ENCODE peak calls at places on chromosome 19, in nine cellular contexts. U, Z, O, V, P, B, D, N and R are unnamed samples.

GRCh38 chr19:35945121-35945792 is 9.1 kb downstream of the LRFN3 start:
- DNase-seq in O (no peak), B (no peak), V (no peak), P (no peak), D (no peak), Z (no peak), U (no peak), N (no peak), R (no peak)

GRCh38 chr19:1873524-1874473 is 10.4 kb upstream of the KLF16 start:
- DNase-seq in N (no peak), U (no peak), V (no peak), O (peak; percentile 75), D (no peak), P (peak; percentile 50), Z (peak; percentile 80), B (no peak), R (no peak)

GRCh38 chr19:47609885-47610545 is 1.1 kb downstream of the BICRA start:
- DNase-seq in D (no peak), O (peak; percentile 86), B (peak; percentile 44), Z (peak; percentile 90), U (no peak), P (peak; percentile 25), N (peak; percentile 79), V (no peak), R (no peak)

GRCh38 chr19:31676271-31677004 is 327.2 kb upstream of the TSHZ3 start:
- DNase-seq in Z (no peak), D (no peak), B (peak; percentile 33), U (no peak), V (peak; percentile 13), N (peak; percentile 71), O (peak; percentile 48), P (no peak), R (no peak)

GRCh38 chr19:15675560-15675959 is 2.7 kb downstream of the CYP4F12 start:
- DNase-seq in B (no peak), V (no peak), Z (no peak), N (no peak), P (no peak), U (no peak), O (no peak), D (no peak), R (no peak)

GRCh38 chr19:53957448-53958167 is 5.1 kb upstream of the CACNG8 start:
- DNase-seq in U (no peak), B (no peak), O (no peak), P (no peak), N (peak; percentile 85), V (no peak), Z (no peak), D (no peak), R (no peak)

GRCh38 chr19:6564393-6564792 is 26.6 kb downstream of the CD70 start:
- DNase-seq in B (peak; percentile 71), Z (no peak), V (no peak), D (no peak), N (peak; percentile 44), U (no peak), P (peak; percentile 14), O (no peak), R (no peak)

GRCh38 chr19:48158210-48158790 is 11.8 kb downstream of the LIG1 start:
- DNase-seq in D (no peak), Z (no peak), U (no peak), N (no peak), B (no peak), P (no peak), O (no peak), V (no peak), R (no peak)

GRCh38 chr19:991174-991931 is 7.2 kb downstream of the WDR18 start:
- DNase-seq in O (peak; percentile 88), B (peak; percentile 89), D (no peak), N (peak; percentile 67), P (no peak), U (peak; percentile 22), V (no peak), Z (no peak), R (no peak)

GRCh38 chr19:39199025-39199424 is 2.3 kb downstream of the NCCRP1 start:
- DNase-seq in N (no peak), O (peak; percentile 66), Z (no peak), U (no peak), V (no peak), D (no peak), B (no peak), P (peak; percentile 18), R (no peak)

GRCh38 chr19:45782162-45782623 is at the start of gene DMPK:
- DNase-seq in O (peak; percentile 78), Z (no peak), D (no peak), N (no peak), P (no peak), U (no peak), B (no peak), V (no peak), R (no peak)

GRCh38 chr19:28836366-28836765 is 376.6 kb downstream of the UQCRFS1 start:
- DNase-seq in V (no peak), O (no peak), Z (no peak), P (no peak), U (no peak), N (no peak), D (no peak), B (no peak), R (no peak)

GRCh38 chr19:39246951-39247669 is 1.5 kb downstream of the IFNL4 start:
- DNase-seq in O (no peak), V (no peak), U (no peak), D (no peak), B (no peak), Z (peak; percentile 75), P (peak; percentile 13), N (peak; percentile 90), R (no peak)

GRCh38 chr19:46624958-46625661 is at the start of gene PTGIR:
- DNase-seq in O (peak; percentile 43), V (no peak), N (peak; percentile 40), Z (no peak), P (peak; percentile 42), B (peak; percentile 67), U (no peak), D (no peak), R (no peak)

DNA sequence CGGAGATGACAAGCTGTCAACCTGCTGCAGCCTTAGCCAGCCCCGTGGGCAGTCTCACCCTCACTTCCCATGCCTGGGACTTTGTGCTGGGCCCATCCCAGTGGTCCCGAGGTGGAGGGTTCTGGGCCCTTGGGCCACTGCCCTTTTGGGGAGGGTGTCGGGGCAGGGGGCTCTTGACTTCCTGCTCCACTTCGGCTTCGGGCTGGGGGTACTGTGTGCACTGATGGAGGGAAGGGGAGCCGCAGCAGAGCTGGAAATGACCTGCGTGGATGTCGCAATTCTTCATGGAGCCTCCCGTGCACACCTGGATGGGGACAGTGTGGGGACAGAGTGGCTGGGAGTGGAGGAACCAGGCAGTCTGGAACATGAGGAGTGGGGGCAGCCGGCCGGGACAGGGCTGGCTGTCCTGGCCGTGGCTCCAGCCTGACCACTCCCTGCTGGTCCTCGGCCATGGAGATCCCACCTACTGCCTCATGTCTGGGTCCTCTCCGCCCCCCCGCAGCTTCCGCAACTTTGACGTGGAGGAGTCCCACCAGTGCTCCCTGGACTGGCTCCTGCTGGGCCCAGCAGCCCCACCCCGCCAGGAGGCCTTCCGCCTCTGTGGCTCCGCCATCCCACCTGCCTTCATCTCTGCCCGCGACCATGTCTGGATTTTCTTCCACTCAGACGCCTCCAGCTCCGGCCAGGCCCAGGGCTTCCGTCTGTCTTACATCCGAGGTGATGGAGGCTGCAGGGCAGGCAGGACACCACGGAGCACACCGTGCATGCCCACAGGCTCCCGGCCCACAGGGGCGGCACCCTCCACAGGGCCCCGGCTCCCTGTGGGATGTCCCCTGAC is 10.2 kb downstream of the LRP3 start:
- DNase-seq in Z (peak; percentile 29), V (no peak), B (no peak), N (no peak), O (peak; percentile 21), U (no peak), D (no peak), P (no peak), R (no peak)
- TF ChIP-seq POLR2AphosphoS5 in Z (no peak), V (no peak), B (no peak), N (no peak), O (no peak), U (no peak), D (no peak), P (no peak), R (no peak)

DNA sequence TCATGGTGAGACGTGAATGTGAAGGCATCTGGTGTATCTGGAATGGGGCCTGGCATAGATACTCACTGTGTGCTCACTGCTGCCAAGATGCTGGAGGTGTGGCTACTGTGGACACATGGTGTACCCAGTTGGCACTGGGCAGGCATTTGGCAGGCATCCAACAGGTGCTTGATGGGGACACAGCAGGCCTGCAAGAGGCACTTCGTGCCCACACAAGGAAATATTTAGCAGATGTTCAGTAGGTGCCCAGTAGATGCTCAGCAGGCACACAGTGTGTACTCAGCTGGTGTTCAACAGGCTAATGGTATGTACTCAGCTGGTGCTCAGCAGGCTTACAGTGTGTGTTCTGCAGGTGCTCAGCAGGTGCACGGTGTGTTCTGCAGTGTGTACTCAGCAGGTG is 14.2 kb downstream of the CRTC1 start:
- DNase-seq in Z (no peak), D (no peak), O (no peak), B (no peak), N (no peak), U (no peak), P (no peak), V (no peak), R (no peak)
- TF ChIP-seq POLR2AphosphoS5 in Z (no peak), D (no peak), O (no peak), B (no peak), N (no peak), U (no peak), P (no peak), V (no peak), R (no peak)

GRCh38 chr19:33231511-33231910 is 5.9 kb upstream of the SLC7A10 start:
- DNase-seq in N (no peak), D (no peak), Z (no peak), B (no peak), P (no peak), V (no peak), U (no peak), O (no peak), R (no peak)
- TF ChIP-seq POLR2AphosphoS5 in N (no peak), D (no peak), Z (no peak), B (no peak), P (no peak), V (no peak), U (no peak), O (no peak), R (no peak)

GRCh38 chr19:10988921-10989320 is 28.1 kb downstream of the SMARCA4 start:
- DNase-seq in O (no peak), D (no peak), Z (no peak), V (no peak), N (no peak), U (no peak), P (no peak), B (no peak), R (no peak)

GRCh38 chr19:10985502-10985901 is 24.7 kb downstream of the SMARCA4 start:
- DNase-seq in O (no peak), P (no peak), N (no peak), Z (no peak), D (no peak), V (no peak), U (no peak), B (no peak), R (no peak)

GRCh38 chr19:10986301-10987127 is 25.7 kb downstream of the SMARCA4 start:
- DNase-seq in P (no peak), V (no peak), U (no peak), Z (no peak), N (no peak), B (no peak), D (no peak), O (no peak), R (no peak)

GRCh38 chr19:10988380-10988779 is 27.6 kb downstream of the SMARCA4 start:
- DNase-seq in N (no peak), U (no peak), P (no peak), Z (no peak), V (no peak), O (no peak), D (no peak), B (no peak), R (no peak)

GRCh38 chr19:10987621-10988297 is 26.9 kb downstream of the SMARCA4 start:
- DNase-seq in O (no peak), B (no peak), D (no peak), Z (no peak), U (no peak), N (no peak), P (no peak), V (no peak), R (no peak)
- TF ChIP-seq POLR2AphosphoS5 in O (no peak), B (no peak), D (no peak), Z (no peak), U (no peak), N (no peak), P (no peak), V (no peak), R (no peak)